ENCODE peak calls at places on chromosomes 4 and X, in four cellular contexts. K, Y, V and W are unnamed samples.

GRCh38 chrX:24202465-24203031 is 53.0 kb downstream of the ZFX start:
- DNase-seq in Y (no peak), V (no peak), K (no peak), W (no peak)

GRCh38 chrX:139877710-139878414 is 55.0 kb downstream of the ATP11C start:
- DNase-seq in V (no peak), Y (no peak), K (no peak), W (no peak)

GRCh38 chr4:33453916-33454315 is 2733.7 kb downstream of the PCDH7 start:
- DNase-seq in V (no peak), K (no peak), Y (no peak), W (no peak)

GRCh38 chrX:97854071-97854470 is 970.4 kb downstream of the RPA4 start:
- DNase-seq in Y (no peak), K (no peak), V (no peak), W (no peak)

GRCh38 chr4:100289980-100290379 is 99.7 kb upstream of the DDIT4L start:
- DNase-seq in V (no peak), K (no peak), Y (no peak), W (no peak)

GRCh38 chrX:130831347-130831722 is 71.7 kb downstream of the ENOX2 start:
- DNase-seq in V (no peak), Y (no peak), K (no peak), W (no peak)

GRCh38 chr4:125254111-125254510 is 60.6 kb upstream of the FAT4 start:
- DNase-seq in Y (no peak), V (peak), K (no peak), W (no peak)

GRCh38 chr4:3850128-3850527 is 83.9 kb downstream of the ADRA2C start:
- DNase-seq in V (no peak), K (no peak), Y (no peak), W (no peak)

GRCh38 chr4:101846550-101846949 is 56.0 kb downstream of the BANK1 start:
- DNase-seq in V (no peak), K (no peak), Y (no peak), W (no peak)

GRCh38 chrX:97895751-97896150 is 1012.0 kb downstream of the RPA4 start:
- DNase-seq in V (peak), Y (no peak), K (no peak), W (no peak)

GRCh38 chr4:68732653-68733466 is 62.4 kb upstream of the UGT2B15 start:
- DNase-seq in K (no peak), Y (no peak), V (no peak), W (no peak)

GRCh38 chr4:1240721-1241465 is 8.0 kb downstream of the CTBP1 start:
- DNase-seq in V (no peak), K (no peak), Y (peak), W (no peak)

GRCh38 chrX:77087529-77088169 is 359.5 kb upstream of the FGF16 start:
- DNase-seq in Y (no peak), V (no peak), K (no peak), W (no peak)

GRCh38 chrX:27728291-27728690 is 79.5 kb upstream of the MAGEB10 start:
- DNase-seq in Y (no peak), K (no peak), V (no peak), W (no peak)

GRCh38 chr4:38279650-38280322 is 319.6 kb downstream of the PTTG2 start:
- DNase-seq in K (no peak), Y (no peak), V (no peak), W (no peak)

GRCh38 chrX:148381603-148382002 is 118.8 kb upstream of the AFF2 start:
- DNase-seq in Y (no peak), K (no peak), V (no peak), W (no peak)

GRCh38 chr4:88106205-88106604 is 52.2 kb downstream of the ABCG2 start:
- DNase-seq in V (no peak), Y (no peak), K (no peak), W (no peak)

GRCh38 chr4:134200811-134201215 is 776 bp downstream of the PABPC4L start:
- DNase-seq in K (no peak), V (no peak), Y (no peak), W (no peak)

GRCh38 chr4:69830529-69831269 is 29.2 kb downstream of the SULT1E1 start:
- DNase-seq in K (peak), V (no peak), Y (no peak), W (no peak)

GRCh38 chrX:34371740-34372139 is 239.6 kb upstream of the FAM47A start:
- DNase-seq in V (no peak), K (no peak), Y (no peak), W (no peak)

GRCh38 chrX:30885136-30885535 is 3.9 kb downstream of the TAB3 start:
- DNase-seq in K (no peak), Y (no peak), V (no peak), W (no peak)

GRCh38 chr4:1099684-1100335 is 13.6 kb downstream of the RNF212 start:
- DNase-seq in V (no peak), Y (no peak), K (no peak), W (no peak)

GRCh38 chrX:47613082-47613481 is 6.6 kb downstream of the SYN1 start:
- DNase-seq in K (no peak), Y (no peak), V (no peak), W (no peak)

GRCh38 chr4:118942465-118942864 is 53.8 kb downstream of the SYNPO2 start:
- DNase-seq in V (no peak), K (no peak), Y (no peak), W (no peak)

GRCh38 chr4:153326513-153326912 is 18.0 kb upstream of the MND1 start:
- DNase-seq in Y (no peak), K (no peak), V (no peak), W (no peak)

GRCh38 chr4:10587697-10588096 is 96.9 kb downstream of the CLNK start:
- DNase-seq in K (no peak), V (no peak), Y (no peak), W (peak)

GRCh38 chr4:182143086-182143821 is 99.9 kb upstream of the TENM3 start:
- DNase-seq in V (no peak), K (peak), Y (no peak), W (no peak)

GRCh38 chrX:41184312-41184711 is 99.1 kb downstream of the USP9X start:
- DNase-seq in V (no peak), Y (peak), K (no peak), W (no peak)

GRCh38 chr4:94577136-94577535 is 125.4 kb downstream of the PDLIM5 start:
- DNase-seq in V (no peak), Y (no peak), K (peak), W (no peak)

GRCh38 chrX:12153741-12154140 is 15.5 kb downstream of the FRMPD4 start:
- DNase-seq in V (no peak), K (no peak), Y (no peak), W (no peak)

GRCh38 chr4:38188631-38189101 is 228.5 kb downstream of the PTTG2 start:
- DNase-seq in K (no peak), V (no peak), Y (no peak), W (no peak)

GRCh38 chrX:111445485-111445884 is 33.5 kb upstream of the DCX start:
- DNase-seq in V (no peak), K (peak), Y (no peak), W (no peak)

GRCh38 chr4:174198396-174199179 is 84.9 kb downstream of the FBXO8 start:
- DNase-seq in V (peak), Y (no peak), K (no peak), W (no peak)

GRCh38 chr4:85967872-85968271 is 392.0 kb downstream of the MAPK10 start:
- DNase-seq in Y (no peak), V (no peak), K (no peak), W (no peak)

GRCh38 chr4:138224614-138225013 is 17.5 kb downstream of the SLC7A11 start:
- DNase-seq in V (no peak), K (no peak), Y (no peak), W (no peak)

GRCh38 chr4:129046055-129046959 is 47.0 kb downstream of the SCLT1 start:
- DNase-seq in Y (no peak), V (no peak), K (no peak), W (no peak)

GRCh38 chr4:129043523-129043922 is 49.8 kb downstream of the SCLT1 start:
- DNase-seq in Y (no peak), V (peak), K (peak), W (no peak)
- TF ChIP-seq CTCF in Y (no peak), V (no peak), K (peak), W (no peak)

DNA sequence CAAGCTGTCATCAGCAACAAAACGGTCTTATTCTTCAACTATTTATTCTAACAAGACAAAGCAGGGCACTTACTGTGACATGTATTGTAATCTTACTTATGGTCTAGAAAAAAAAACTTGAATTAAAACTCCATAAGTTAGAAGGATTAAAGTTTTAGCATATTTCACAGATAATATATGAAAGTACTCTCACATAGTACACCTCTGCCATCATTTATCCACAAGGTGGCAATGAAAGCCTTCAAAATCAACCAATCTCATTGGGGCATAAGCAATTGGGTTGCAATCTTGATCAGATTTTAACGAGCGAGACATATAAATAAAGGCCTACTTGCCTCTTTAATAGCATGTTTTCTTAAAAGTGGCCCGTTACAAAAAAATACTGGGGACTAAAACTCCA is 1382.9 kb downstream of the FAM133A start:
- DNase-seq in K (peak), V (no peak), Y (no peak), W (no peak)
- TF ChIP-seq CTCF in K (peak), V (no peak), Y (no peak), W (no peak)

GRCh38 chr4:25141592-25141991 is 18.7 kb downstream of the SEPSECS start:
- DNase-seq in K (no peak), Y (no peak), V (no peak), W (no peak)

GRCh38 chr4:25144870-25145481 is 15.3 kb downstream of the SEPSECS start:
- DNase-seq in V (no peak), K (peak), Y (no peak), W (no peak)

GRCh38 chr4:25142468-25142867 is 17.8 kb downstream of the SEPSECS start:
- DNase-seq in Y (no peak), K (no peak), V (no peak), W (no peak)

DNA sequence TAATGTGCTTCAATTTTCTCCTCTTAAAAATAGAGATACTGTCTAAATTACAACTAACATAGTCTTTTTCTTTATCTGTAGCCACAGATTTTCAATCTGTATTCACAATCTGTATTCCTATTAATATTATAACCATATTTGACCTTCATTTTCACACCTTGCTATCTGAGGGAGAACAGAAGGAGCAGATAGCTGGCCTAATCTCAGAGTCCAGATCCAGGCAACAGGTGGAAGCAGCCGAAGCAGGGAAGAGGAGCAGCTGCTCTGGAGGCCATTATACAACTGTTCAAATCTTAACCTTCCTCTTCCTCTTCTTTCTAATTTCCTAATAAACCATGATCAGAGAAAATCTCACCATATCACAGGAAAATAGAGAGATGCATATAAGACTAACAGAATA is 14.2 kb downstream of the SEPSECS start:
- DNase-seq in Y (no peak), V (no peak), K (no peak), W (no peak)
- TF ChIP-seq CTCF in Y (no peak), V (no peak), K (no peak), W (no peak)

GRCh38 chr4:75995727-75996126 is 5.0 kb upstream of the SDAD1 start:
- DNase-seq in V (no peak), K (peak), Y (peak), W (no peak)
- TF ChIP-seq CTCF in V (peak), K (peak), Y (peak), W (peak)

GRCh38 chr4:155796031-155796430 is 37.2 kb downstream of the GUCY1B1 start:
- DNase-seq in V (no peak), Y (no peak), K (peak), W (no peak)
- TF ChIP-seq CTCF in V (peak), Y (peak), K (peak), W (no peak)

DNA sequence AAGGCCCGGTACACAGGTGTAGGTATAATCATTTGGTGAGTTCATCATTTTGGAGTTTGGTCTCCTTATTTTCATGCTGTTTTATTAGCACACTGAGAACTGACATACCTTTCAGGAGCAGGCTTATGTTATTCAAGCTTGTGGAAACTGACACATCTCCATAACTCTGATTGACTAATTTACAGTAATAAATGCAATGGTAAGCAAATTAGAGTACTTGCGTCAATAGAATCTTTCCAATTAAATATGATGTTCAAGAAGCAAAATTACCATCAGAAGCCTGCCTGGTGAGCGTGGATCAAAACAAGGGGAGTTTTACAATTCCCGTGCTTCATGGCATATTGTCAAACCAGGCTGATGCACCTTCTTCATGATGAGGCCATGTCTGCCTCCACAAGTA is 210.7 kb upstream of the GPRIN3 start:
- DNase-seq in Y (no peak), V (no peak), K (no peak), W (no peak)
- TF ChIP-seq CTCF in Y (no peak), V (no peak), K (no peak), W (no peak)

GRCh38 chrX:81489987-81490386 is 288.1 kb downstream of the SH3BGRL start:
- DNase-seq in Y (no peak), K (peak), V (no peak), W (no peak)
- TF ChIP-seq CTCF in Y (no peak), K (no peak), V (no peak), W (no peak)